ENCODE peak calls at places on chromosomes 5 and 9, in ten cellular contexts. L is midbrain, U is WTC11, E is SJSA1, J is esophagus muscularis mucosa, Z is H7, Y is WERI-Rb-1, S is IMR-90, B is HEK293T, T is progenitor cell of endocrine pancreas. R is an unnamed sample.

GRCh38 chr9:71368157-71368556 is 246.7 kb upstream of the TRPM3 start:
- DNase-seq in L (peak), U (no peak), E (no peak), J (no peak), Z (peak), Y (no peak), S (no peak), B (no peak), T (no peak), R (no peak)

GRCh38 chr5:33065146-33065545 is 354.0 kb downstream of the NPR3 start:
- DNase-seq in L (no peak), U (no peak), E (no peak), J (no peak), Z (no peak), Y (no peak), S (no peak), B (no peak), T (no peak), R (no peak)

GRCh38 chr9:110048473-110048975 is 159.4 kb downstream of the C9orf152 start:
- DNase-seq in L (peak), U (peak), E (peak), J (peak), Z (peak), Y (peak), S (peak), B (peak), T (peak), R (no peak)

GRCh38 chr5:102959055-102959454 is 160.9 kb downstream of the GIN1 start:
- DNase-seq in L (no peak), U (no peak), E (peak), J (no peak), Z (no peak), Y (no peak), S (peak), B (no peak), T (no peak), R (peak)

GRCh38 chr9:35771079-35771441 is 17.0 kb upstream of the MSMP start:
- DNase-seq in L (no peak), U (no peak), E (no peak), J (no peak), Z (no peak), Y (no peak), S (no peak), B (no peak), T (no peak), R (no peak)

GRCh38 chr9:136902259-136902821 is 16.0 kb downstream of the TRAF2 start:
- DNase-seq in L (no peak), U (no peak), E (peak), J (no peak), Z (peak), Y (no peak), S (peak), B (no peak), T (no peak), R (no peak)

GRCh38 chr5:55236800-55237199 is 3.4 kb upstream of the CCNO start:
- DNase-seq in L (no peak), U (no peak), E (no peak), J (peak), Z (no peak), Y (no peak), S (no peak), B (no peak), T (no peak), R (no peak)

GRCh38 chr9:93193373-93193725 is 9.4 kb downstream of the WNK2 start:
- DNase-seq in L (no peak), U (no peak), E (no peak), J (no peak), Z (peak), Y (no peak), S (no peak), B (no peak), T (peak), R (no peak)

GRCh38 chr9:20414150-20414549 is 208.1 kb downstream of the MLLT3 start:
- DNase-seq in L (no peak), U (no peak), E (no peak), J (no peak), Z (no peak), Y (no peak), S (no peak), B (no peak), T (no peak), R (no peak)

GRCh38 chr5:127386557-127386956 is 96.0 kb downstream of the MEGF10 start:
- DNase-seq in L (no peak), U (no peak), E (peak), J (no peak), Z (no peak), Y (no peak), S (peak), B (no peak), T (no peak), R (no peak)

R was measured in SK-MEL-5.